ENCODE peak calls at places on chromosome 5, in five cellular contexts. I is IMR-90, U is Peyer's patch, X is AG04449, V is AG10803. T is an unnamed sample.

GRCh38 chr5:71938886-71939285 is 168.4 kb upstream of the MAP1B start:
- DNase-seq in I (no peak), U (no peak), X (no peak), V (no peak), T (no peak)

GRCh38 chr5:172852490-172853354 is 18.7 kb downstream of the ERGIC1 start:
- DNase-seq in I (peak; percentile 75), U (no peak), X (no peak), V (peak; percentile 72), T (peak; percentile 33)

GRCh38 chr5:57174128-57174849 is 430 bp downstream of the GPBP1 start:
- DNase-seq in I (no peak), U (peak; percentile 43), X (no peak), V (peak; percentile 33), T (peak; percentile 30)

GRCh38 chr5:129474544-129474943 is 14.4 kb downstream of the ADAMTS19 start:
- DNase-seq in I (no peak), U (no peak), X (no peak), V (no peak), T (peak; percentile 78)

GRCh38 chr5:73189816-73190451 is 16.9 kb downstream of the TMEM174 start:
- DNase-seq in I (peak; percentile 72), U (no peak), X (peak; percentile 55), V (peak; percentile 96), T (peak; percentile 70)

GRCh38 chr5:13997514-13997913 is 53.0 kb upstream of the DNAH5 start:
- DNase-seq in I (no peak), U (no peak), X (no peak), V (no peak), T (no peak)

GRCh38 chr5:103111458-103111857 is 8.5 kb downstream of the GIN1 start:
- DNase-seq in I (no peak), U (peak; percentile 24), X (no peak), V (no peak), T (no peak)

GRCh38 chr5:9622891-9623547 is 7.1 kb downstream of the TAS2R1 start:
- DNase-seq in I (peak; percentile 93), U (no peak), X (peak; percentile 63), V (peak; percentile 76), T (peak; percentile 88)

GRCh38 chr5:61311836-61312808 is 19.9 kb upstream of the ZSWIM6 start:
- DNase-seq in I (peak; percentile 91), U (no peak), X (peak; percentile 93), V (peak; percentile 79), T (peak; percentile 83)

GRCh38 chr5:116947691-116948528 is 373.3 kb upstream of the SEMA6A start:
- DNase-seq in I (no peak), U (peak; percentile 43), X (no peak), V (no peak), T (peak; percentile 11)

GRCh38 chr5:140076142-140076541 is 33.0 kb upstream of the NRG2 start:
- DNase-seq in I (no peak), U (no peak), X (no peak), V (no peak), T (no peak)

GRCh38 chr5:165757756-165758155 is 2252.3 kb downstream of the MAT2B start:
- DNase-seq in I (no peak), U (no peak), X (no peak), V (no peak), T (no peak)

GRCh38 chr5:9710069-9710468 is 79.9 kb upstream of the TAS2R1 start:
- DNase-seq in I (no peak), U (no peak), X (no peak), V (no peak), T (no peak)

GRCh38 chr5:170219615-170220014 is 13.2 kb upstream of the C5orf58 start:
- DNase-seq in I (peak; percentile 32), U (no peak), X (peak; percentile 45), V (peak; percentile 80), T (peak; percentile 37)

GRCh38 chr5:128213340-128213739 is 129.8 kb downstream of the SLC12A2 start:
- DNase-seq in I (peak; percentile 77), U (no peak), X (no peak), V (peak; percentile 68), T (peak; percentile 76)

GRCh38 chr5:157384971-157385709 is 74.9 kb upstream of the NIPAL4 start:
- DNase-seq in I (peak; percentile 99), U (no peak), X (peak; percentile 100), V (peak; percentile 100), T (peak; percentile 98)

GRCh38 chr5:74625742-74626241 is 14.7 kb downstream of the ENC1 start:
- DNase-seq in I (no peak), U (no peak), X (no peak), V (no peak), T (no peak)

GRCh38 chr5:131769961-131770360 is 26.9 kb downstream of the FNIP1 start:
- DNase-seq in I (no peak), U (no peak), X (no peak), V (no peak), T (no peak)

GRCh38 chr5:69364414-69364813 is 4.9 kb downstream of the AK6 start:
- DNase-seq in I (peak; percentile 7), U (no peak), X (no peak), V (peak; percentile 9), T (no peak)

GRCh38 chr5:10227396-10227795 is 22.3 kb downstream of the ATPSCKMT start:
- DNase-seq in I (peak; percentile 79), U (no peak), X (no peak), V (peak; percentile 63), T (no peak)

GRCh38 chr5:52073993-52074689 is 690.9 kb downstream of the ISL1 start:
- DNase-seq in I (no peak), U (no peak), X (no peak), V (no peak), T (no peak)

GRCh38 chr5:1008451-1009358 is at the start of gene NKD2:
- DNase-seq in I (no peak), U (peak; percentile 1), X (no peak), V (no peak), T (no peak)

GRCh38 chr5:107557051-107557658 is 113.6 kb downstream of the EFNA5 start:
- DNase-seq in I (no peak), U (no peak), X (no peak), V (peak; percentile 40), T (no peak)

GRCh38 chr5:38373733-38374132 is 115.4 kb downstream of the EGFLAM start:
- DNase-seq in I (peak; percentile 6), U (no peak), X (peak; percentile 7), V (peak; percentile 10), T (peak; percentile 79)

GRCh38 chr5:61860978-61861377 is 445.0 kb upstream of the KIF2A start:
- DNase-seq in I (no peak), U (no peak), X (no peak), V (no peak), T (no peak)

GRCh38 chr5:9445989-9446388 is 99.9 kb downstream of the SEMA5A start:
- DNase-seq in I (peak; percentile 60), U (no peak), X (no peak), V (no peak), T (no peak)

GRCh38 chr5:73950441-73950873 is 324.5 kb downstream of the ARHGEF28 start:
- DNase-seq in I (peak; percentile 21), U (no peak), X (no peak), V (peak; percentile 28), T (no peak)

GRCh38 chr5:143812085-143812705 is at the start of gene HMHB1:
- DNase-seq in I (no peak), U (no peak), X (no peak), V (no peak), T (no peak)

GRCh38 chr5:113047733-113048652 is 71.4 kb downstream of the DCP2 start:
- DNase-seq in I (no peak), U (peak; percentile 39), X (no peak), V (no peak), T (no peak)

GRCh38 chr5:31911291-31912265 is 262.5 kb downstream of the GOLPH3 start:
- DNase-seq in I (no peak), U (no peak), X (no peak), V (no peak), T (no peak)

GRCh38 chr5:81855576-81855975 is 104.7 kb upstream of the SSBP2 start:
- DNase-seq in I (no peak), U (no peak), X (no peak), V (no peak), T (no peak)
- H3K4me3 ChIP-seq in I (no peak overlapping the region), U (no peak overlapping the region), X (no peak overlapping the region), V (no peak overlapping the region), T (no peak overlapping the region)

DNA sequence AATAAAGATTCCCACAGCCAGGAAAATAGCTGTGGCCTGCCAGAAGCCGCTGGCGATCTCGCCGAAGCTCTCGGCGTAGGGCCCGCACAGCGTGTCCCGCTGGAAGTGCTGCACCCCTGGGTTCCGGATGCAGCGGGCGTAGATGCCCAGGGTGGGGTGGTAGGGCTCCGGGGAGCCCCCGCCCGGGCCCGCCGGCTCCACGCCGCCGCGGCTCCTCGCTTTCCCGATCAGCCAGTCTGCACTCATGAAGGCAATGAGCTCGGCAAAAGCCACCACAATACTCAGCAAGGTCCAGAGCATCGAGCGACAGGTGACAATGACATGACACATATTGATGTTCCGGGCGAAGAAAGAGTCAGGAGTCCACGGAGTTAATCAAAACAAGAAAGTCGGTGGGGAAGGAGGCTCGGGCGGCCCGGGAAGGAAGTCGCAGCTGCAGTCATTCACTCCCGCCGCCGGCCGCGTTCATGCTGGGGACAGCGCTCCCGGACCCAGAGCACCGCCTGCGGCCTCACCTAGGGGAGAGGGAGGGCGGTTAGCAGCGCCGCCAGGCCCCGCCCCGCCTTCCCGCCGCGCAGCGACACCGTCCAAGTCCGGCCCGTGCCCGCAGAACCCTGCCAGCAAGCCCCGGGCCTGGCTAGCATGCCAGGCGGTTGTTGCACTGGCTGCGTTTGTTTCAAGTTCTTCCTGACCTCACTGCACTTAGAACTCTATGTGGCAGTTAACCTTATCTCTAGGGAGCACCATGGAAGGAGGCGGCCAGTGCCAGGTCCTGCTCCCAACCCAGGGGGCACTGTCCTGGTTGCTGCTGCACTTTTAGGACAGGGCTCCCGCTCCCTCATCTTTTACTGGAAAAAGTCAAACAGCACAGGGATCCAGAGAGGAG is 138.4 kb downstream of the LHFPL2 start:
- DNase-seq in I (no peak), U (peak; percentile 62), X (no peak), V (no peak), T (no peak)
- TF ChIP-seq CTCF in I (no peak), U (no peak), X (no peak), V (peak; percentile 23), T (peak; percentile 28)

GRCh38 chr5:163505049-163505474 is 357 bp upstream of the MAT2B start:
- DNase-seq in I (no peak), U (no peak), X (no peak), V (no peak), T (no peak)

GRCh38 chr5:163509288-163510040 is 4.0 kb downstream of the MAT2B start:
- DNase-seq in I (peak; percentile 71), U (no peak), X (no peak), V (peak; percentile 70), T (peak; percentile 81)

GRCh38 chr5:163505475-163506457 is at the start of gene MAT2B:
- DNase-seq in I (peak; percentile 91), U (peak; percentile 94), X (no peak), V (peak; percentile 88), T (peak; percentile 96)

GRCh38 chr5:163506726-163507125 is 1.3 kb downstream of the MAT2B start:
- DNase-seq in I (peak; percentile 67), U (no peak), X (no peak), V (peak; percentile 50), T (peak; percentile 56)

GRCh38 chr5:163508753-163509152 is 3.3 kb downstream of the MAT2B start:
- DNase-seq in I (no peak), U (no peak), X (no peak), V (no peak), T (no peak)
- H3K4me3 ChIP-seq in I (peak overlapping the region; percentile 23), U (peak overlapping the region; percentile 31), X (no peak overlapping the region), V (peak overlapping the region; percentile 43), T (peak overlapping the region; percentile 96)

DNA sequence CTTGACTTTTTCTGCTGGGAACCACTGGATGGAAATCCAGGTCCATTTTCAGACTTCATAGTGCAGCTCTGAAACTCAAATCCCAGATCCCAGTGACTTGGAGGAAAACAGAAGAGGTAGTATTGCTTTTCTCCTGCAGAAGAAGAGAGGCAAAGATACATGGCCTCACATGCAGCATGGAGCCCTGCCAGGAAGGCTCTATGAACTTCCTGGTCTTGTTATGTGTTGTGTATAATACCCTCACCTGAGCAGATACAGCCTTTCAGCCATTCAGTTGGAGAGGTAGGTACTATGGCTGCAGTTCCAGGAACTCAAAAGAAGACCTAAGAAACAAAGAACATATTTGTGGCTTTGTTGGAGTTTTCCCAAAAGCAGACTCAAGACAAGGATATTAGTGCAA is 90.0 kb upstream of the NIPBL start:
- DNase-seq in I (no peak), U (no peak), X (no peak), V (no peak), T (no peak)
- TF ChIP-seq CTCF in I (no peak), U (no peak), X (no peak), V (no peak), T (no peak)